ENCODE peak calls at places on chromosomes 4 and X, in nine cellular contexts. Z, G, M, H, Y, W, C, N and X are unnamed samples.

GRCh38 chrX:81556880-81557279 is 355.0 kb downstream of the SH3BGRL start:
- DNase-seq in Z (no peak), G (no peak), M (no peak), H (no peak), Y (no peak), W (no peak), C (no peak), N (no peak), X (no peak)

GRCh38 chr4:176791591-176792347 is 953 bp downstream of the VEGFC start:
- DNase-seq in Z (peak), G (peak), M (peak), H (peak), Y (peak), W (no peak), C (peak), N (peak), X (peak)

GRCh38 chrX:110871839-110872238 is 76.2 kb upstream of the CHRDL1 start:
- DNase-seq in Z (no peak), G (no peak), M (no peak), H (no peak), Y (no peak), W (no peak), C (no peak), N (no peak), X (no peak)

GRCh38 chr4:122091836-122092235 is 60.3 kb upstream of the BLTP1 start:
- DNase-seq in Z (no peak), G (no peak), M (no peak), H (no peak), Y (no peak), W (no peak), C (no peak), N (no peak), X (no peak)

GRCh38 chr4:7830747-7831146 is 108.9 kb downstream of the AFAP1 start:
- DNase-seq in Z (peak), G (no peak), M (no peak), H (no peak), Y (no peak), W (no peak), C (no peak), N (no peak), X (no peak)

GRCh38 chr4:99248714-99249113 is 29.7 kb upstream of the ADH6 start:
- DNase-seq in Z (peak), G (peak), M (no peak), H (no peak), Y (no peak), W (no peak), C (no peak), N (no peak), X (no peak)

GRCh38 chr4:186807809-186808634 is 84.4 kb upstream of the FAT1 start:
- DNase-seq in Z (peak), G (no peak), M (no peak), H (no peak), Y (no peak), W (peak), C (no peak), N (no peak), X (no peak)

GRCh38 chrX:49862093-49862492 is 17.2 kb upstream of the USP27X start:
- DNase-seq in Z (no peak), G (no peak), M (no peak), H (no peak), Y (no peak), W (no peak), C (no peak), N (no peak), X (no peak)

GRCh38 chr4:53044651-53044960 is 182.5 kb downstream of the RASL11B start:
- DNase-seq in Z (no peak), G (no peak), M (no peak), H (no peak), Y (no peak), W (no peak), C (no peak), N (no peak), X (no peak)

GRCh38 chr4:89439533-89439932 is 131.9 kb upstream of the GPRIN3 start:
- DNase-seq in Z (no peak), G (no peak), M (no peak), H (no peak), Y (no peak), W (no peak), C (no peak), N (no peak), X (no peak)

GRCh38 chr4:81635747-81636146 is 164.0 kb upstream of the RASGEF1B start:
- DNase-seq in Z (no peak), G (peak), M (no peak), H (no peak), Y (peak), W (no peak), C (no peak), N (peak), X (no peak)

GRCh38 chr4:61395754-61396153 is 195.6 kb downstream of the ADGRL3 start:
- DNase-seq in Z (no peak), G (no peak), M (no peak), H (no peak), Y (no peak), W (no peak), C (no peak), N (no peak), X (no peak)

GRCh38 chrX:8783100-8784098 is 17.8 kb downstream of the FAM9A start:
- DNase-seq in Z (peak), G (peak), M (no peak), H (peak), Y (peak), W (no peak), C (no peak), N (peak), X (no peak)

GRCh38 chrX:14003028-14003427 is 26.7 kb downstream of the GEMIN8 start:
- DNase-seq in Z (no peak), G (no peak), M (no peak), H (no peak), Y (no peak), W (no peak), C (no peak), N (no peak), X (no peak)

DNA sequence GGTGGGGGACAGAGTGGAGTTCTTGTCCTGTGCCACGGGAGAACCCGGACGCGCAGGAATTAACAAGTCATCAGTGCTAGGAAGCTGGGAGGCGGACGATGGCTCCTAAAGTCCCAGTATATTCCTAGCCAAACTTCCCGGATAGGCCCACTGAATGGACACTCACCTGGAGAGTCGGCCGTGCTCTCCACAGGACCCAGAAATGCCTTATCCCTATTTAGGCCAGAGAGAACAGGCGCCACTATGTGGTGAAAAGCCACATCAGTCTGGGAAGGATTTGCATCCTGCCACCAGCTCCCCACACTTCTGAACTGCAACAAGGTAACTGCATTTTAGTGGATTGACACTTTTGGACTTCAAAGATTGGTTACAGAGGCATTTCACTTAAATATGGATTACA is 1.1 kb downstream of the CFAP299 start:
- DNase-seq in Z (peak), G (peak), M (no peak), H (no peak), Y (peak), W (no peak), C (no peak), N (peak), X (no peak)
- TF ChIP-seq CTCF in Z (peak), G (peak), M (no peak), H (no peak), Y (no peak), W (peak), C (peak), N (no peak), X (peak)

GRCh38 chr4:141220271-141220654 is 432 bp upstream of the ZNF330 start:
- DNase-seq in Z (no peak), G (no peak), M (no peak), H (no peak), Y (no peak), W (no peak), C (no peak), N (no peak), X (no peak)

GRCh38 chr4:141215030-141215429 is 5.7 kb upstream of the ZNF330 start:
- DNase-seq in Z (peak), G (no peak), M (no peak), H (no peak), Y (no peak), W (no peak), C (no peak), N (no peak), X (no peak)

GRCh38 chr4:141223418-141223817 is 2.7 kb downstream of the ZNF330 start:
- DNase-seq in Z (no peak), G (no peak), M (no peak), H (no peak), Y (no peak), W (no peak), C (no peak), N (no peak), X (no peak)

GRCh38 chr4:141215972-141216761 is 4.5 kb upstream of the ZNF330 start:
- DNase-seq in Z (no peak), G (no peak), M (no peak), H (no peak), Y (no peak), W (no peak), C (no peak), N (no peak), X (no peak)

DNA sequence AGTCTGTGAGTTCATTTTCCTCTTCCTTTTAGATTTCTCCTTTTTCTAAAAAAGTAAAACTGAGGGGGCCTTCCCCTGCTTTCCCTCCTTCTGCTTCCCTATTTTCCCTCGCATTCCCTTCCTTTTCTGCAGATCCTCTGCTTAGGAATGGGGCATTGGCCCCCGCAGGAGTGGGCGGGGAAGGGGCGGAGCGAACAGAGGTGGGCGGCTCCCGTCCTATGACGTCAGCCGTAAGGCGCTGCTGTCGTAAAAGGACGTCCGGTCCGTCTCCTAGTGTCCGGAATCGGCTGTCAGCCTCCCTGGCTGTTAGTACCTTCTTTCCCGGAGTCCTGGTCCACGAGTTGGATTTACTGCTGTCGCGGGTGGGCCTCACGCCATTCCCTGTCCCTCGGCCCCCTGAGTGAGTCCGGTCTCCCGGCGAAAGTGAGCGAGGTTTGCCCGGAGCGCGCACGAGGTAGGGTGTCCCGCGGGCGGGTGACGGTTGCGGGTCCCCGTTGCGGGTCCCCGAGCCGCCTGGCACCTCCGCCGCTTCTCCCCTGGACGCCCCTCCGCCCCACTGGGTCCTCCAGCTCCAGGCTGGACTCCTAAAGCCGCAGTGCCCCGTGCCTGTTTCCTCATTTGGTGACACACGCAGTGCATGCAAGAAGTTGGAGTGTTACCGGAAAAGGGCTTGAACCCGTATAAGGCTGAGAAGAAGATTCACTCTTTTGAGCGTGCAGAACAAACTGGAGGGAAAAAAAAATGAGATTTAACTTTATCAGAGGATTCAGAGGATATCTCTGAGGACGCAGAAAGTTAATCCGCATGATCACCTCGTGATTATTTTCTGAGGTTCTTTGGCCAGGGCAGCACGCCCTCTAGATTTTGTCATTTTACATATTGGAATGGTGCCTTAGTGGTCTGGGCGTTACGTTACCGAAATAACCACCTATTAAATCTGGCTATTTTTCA is at the start of gene ZNF330:
- DNase-seq in Z (peak), G (peak), M (peak), H (peak), Y (peak), W (peak), C (peak), N (peak), X (peak)
- TF ChIP-seq CTCF in Z (peak), G (peak), M (peak), H (peak), Y (no peak), W (peak), C (no peak), N (no peak), X (peak)

GRCh38 chr4:154004450-154004849 is 215.6 kb upstream of the SFRP2 start:
- DNase-seq in Z (peak), G (no peak), M (no peak), H (no peak), Y (no peak), W (no peak), C (no peak), N (peak), X (no peak)

GRCh38 chr4:154004028-154004427 is 215.1 kb upstream of the SFRP2 start:
- DNase-seq in Z (no peak), G (no peak), M (no peak), H (no peak), Y (no peak), W (no peak), C (no peak), N (no peak), X (no peak)

GRCh38 chr4:154001187-154001586 is 212.3 kb upstream of the SFRP2 start:
- DNase-seq in Z (no peak), G (no peak), M (no peak), H (no peak), Y (no peak), W (no peak), C (no peak), N (no peak), X (no peak)

GRCh38 chr4:154009191-154009590 is 220.3 kb upstream of the SFRP2 start:
- DNase-seq in Z (no peak), G (no peak), M (no peak), H (no peak), Y (no peak), W (no peak), C (no peak), N (no peak), X (no peak)

DNA sequence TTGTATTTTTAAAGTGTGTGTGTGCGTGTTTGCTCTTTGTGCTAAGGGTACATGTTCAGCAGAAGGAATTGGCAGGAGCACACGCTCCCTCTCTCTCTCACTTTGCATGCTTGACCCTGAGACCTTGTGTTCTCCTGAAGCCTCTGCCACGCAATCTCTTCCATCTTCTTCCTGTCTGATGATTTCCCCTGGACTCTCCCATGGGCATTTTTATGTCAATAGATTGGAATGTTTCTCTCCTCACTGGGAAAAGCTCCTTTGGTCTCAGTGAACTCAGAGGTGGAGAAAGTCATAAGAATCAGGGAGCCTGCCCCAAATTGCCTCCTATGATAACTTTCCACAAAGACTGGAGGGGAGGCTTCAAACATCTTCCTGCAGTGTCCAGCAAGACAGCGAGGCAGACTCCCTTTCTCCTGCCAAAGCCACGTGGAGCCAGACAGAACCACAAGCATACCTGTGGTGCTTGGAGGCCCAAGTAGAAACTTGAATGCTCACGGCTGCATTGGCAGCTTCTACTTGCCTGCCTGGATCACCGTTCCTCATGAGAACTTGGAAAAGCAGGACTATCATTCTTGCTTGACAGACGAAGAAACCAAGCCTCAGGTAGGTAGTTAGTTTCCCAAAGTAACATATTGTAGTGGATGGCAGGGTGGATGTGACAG is 216.1 kb upstream of the SFRP2 start:
- DNase-seq in Z (peak), G (no peak), M (no peak), H (no peak), Y (no peak), W (peak), C (no peak), N (no peak), X (no peak)
- TF ChIP-seq CTCF in Z (no peak), G (no peak), M (no peak), H (no peak), Y (no peak), W (no peak), C (no peak), N (no peak), X (no peak)

GRCh38 chr4:168748807-168749206 is 252.0 kb downstream of the PALLD start:
- DNase-seq in Z (no peak), G (no peak), M (no peak), H (no peak), Y (no peak), W (no peak), C (no peak), N (no peak), X (no peak)
- TF ChIP-seq CTCF in Z (no peak), G (no peak), M (no peak), H (no peak), Y (no peak), W (no peak), C (no peak), N (no peak), X (no peak)

GRCh38 chrX:135973025-135973547 is 702 bp downstream of the MMGT1 start:
- DNase-seq in Z (peak), G (peak), M (no peak), H (no peak), Y (peak), W (no peak), C (no peak), N (no peak), X (no peak)
- TF ChIP-seq CTCF in Z (no peak), G (peak), M (no peak), H (no peak), Y (no peak), W (peak), C (peak), N (peak), X (no peak)